ENCODE peak calls at places on chromosomes 1 and 21, in four cellular contexts. A is HL-60, N is GM12878, F is K562. D is an unnamed sample.

GRCh38 chr21:32322676-32323075 is 24.0 kb downstream of the MRAP start:
- DNase-seq in N (no peak), A (no peak), F (no peak), D (no peak)

GRCh38 chr1:206590025-206590834 is 22.0 kb downstream of the EIF2D start:
- DNase-seq in F (peak), N (no peak), A (no peak), D (no peak)

GRCh38 chr1:150281221-150281757 is 1.1 kb upstream of the CIART start:
- DNase-seq in F (peak), N (no peak), A (no peak), D (no peak)

GRCh38 chr1:224528900-224529299 is 87.2 kb upstream of the CNIH3 start:
- DNase-seq in F (peak), N (no peak), A (no peak), D (no peak)

GRCh38 chr1:231419738-231420298 is 2.3 kb downstream of the EGLN1 start:
- DNase-seq in N (no peak), F (peak), A (no peak), D (no peak)

GRCh38 chr1:30511563-30512252 is 211.7 kb downstream of the MATN1 start:
- DNase-seq in F (no peak), N (no peak), A (no peak), D (no peak)

GRCh38 chr1:209703834-209704504 is 677 bp upstream of the HSD11B1 start:
- DNase-seq in F (no peak), A (no peak), N (no peak), D (no peak)

GRCh38 chr21:37670883-37671282 is 245.4 kb downstream of the KCNJ6 start:
- DNase-seq in F (no peak), A (no peak), N (no peak), D (no peak)

GRCh38 chr1:46691997-46692790 is 20.5 kb downstream of the TEX38 start:
- DNase-seq in N (no peak), A (no peak), F (no peak), D (no peak)

GRCh38 chr1:45755697-45756096 is 5.2 kb upstream of the IPP start:
- DNase-seq in F (no peak), N (no peak), A (no peak), D (no peak)

GRCh38 chr1:215569987-215570824 is 3.1 kb downstream of the KCTD3 start:
- DNase-seq in N (no peak), A (no peak), F (no peak), D (no peak)

GRCh38 chr1:55816456-55816794 is 601.3 kb upstream of the USP24 start:
- DNase-seq in N (peak), A (no peak), F (no peak), D (no peak)

GRCh38 chr1:49436865-49437264 is 586.9 kb downstream of the AGBL4 start:
- DNase-seq in N (no peak), A (no peak), F (no peak), D (no peak)

DNA sequence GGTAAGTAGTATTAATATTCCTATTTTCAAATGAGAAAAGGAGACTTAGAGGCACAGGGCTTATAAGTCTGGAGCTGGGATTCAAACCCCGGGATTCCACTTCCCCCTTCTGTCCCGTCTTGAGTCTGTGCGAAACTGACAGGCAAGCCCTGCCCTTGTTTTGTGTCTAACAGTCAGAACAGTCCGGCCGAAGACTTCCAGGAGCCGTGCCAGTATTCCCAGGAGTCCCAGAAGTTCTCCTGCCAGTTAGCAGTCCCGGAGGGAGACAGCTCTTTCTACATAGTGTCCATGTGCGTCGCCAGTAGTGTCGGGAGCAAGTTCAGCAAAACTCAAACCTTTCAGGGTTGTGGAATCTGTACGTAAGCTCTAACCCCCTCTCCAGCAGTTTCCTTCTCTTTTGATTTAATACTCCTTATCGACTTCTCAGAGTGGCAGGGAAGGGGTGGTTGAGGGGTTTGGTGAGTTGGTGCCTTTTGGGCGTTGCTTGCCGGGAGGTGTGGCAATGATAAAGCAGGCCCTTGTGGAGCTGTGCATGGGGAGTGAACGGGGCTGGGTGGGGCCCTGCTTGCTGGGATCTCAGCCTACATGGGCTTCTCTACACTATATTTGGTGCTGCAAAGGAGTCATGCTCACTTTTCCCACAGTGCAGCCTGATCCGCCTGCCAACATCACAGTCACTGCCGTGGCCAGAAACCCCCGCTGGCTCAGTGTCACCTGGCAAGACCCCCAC is 29.4 kb downstream of the IL6R start:
- DNase-seq in A (no peak), F (no peak), N (no peak), D (no peak)
- TF ChIP-seq SPI1 in A (no peak), F (peak), N (no peak), D (no peak)

DNA sequence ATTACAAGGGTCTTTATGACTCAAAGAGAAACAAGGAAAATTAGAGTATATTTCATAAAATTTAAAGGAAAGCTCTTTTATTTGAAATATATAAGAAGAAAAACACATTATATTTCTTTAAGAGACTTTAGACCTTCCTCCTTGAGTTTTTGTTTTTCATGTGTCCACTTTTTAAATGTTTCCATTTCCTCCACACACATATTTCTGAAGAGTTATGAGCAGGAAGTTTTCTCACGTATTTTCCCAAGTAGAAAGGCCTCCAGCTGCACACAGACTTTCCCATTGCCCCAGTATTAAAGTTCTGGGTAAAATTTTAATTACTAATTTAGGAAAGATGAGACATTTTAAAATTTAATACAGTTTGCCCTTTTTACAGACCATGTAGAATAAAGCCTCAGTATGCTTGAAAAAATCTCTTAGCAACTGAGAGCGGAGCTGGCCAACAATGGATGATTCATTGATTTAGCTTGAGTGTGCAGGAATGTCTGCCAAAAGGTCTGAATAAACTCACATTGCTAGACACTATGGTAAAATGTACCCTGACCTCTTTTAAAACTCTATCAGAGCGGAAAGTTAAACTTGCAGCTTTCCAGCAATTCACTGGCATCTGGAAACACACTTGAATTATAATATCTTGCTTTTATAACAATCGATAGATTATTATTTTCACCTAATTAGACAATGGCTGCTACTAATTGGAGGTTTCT is 57.9 kb downstream of the DDAH1 start:
- DNase-seq in F (no peak), N (no peak), A (no peak), D (no peak)
- TF ChIP-seq SPI1 in F (no peak), N (no peak), A (no peak), D (no peak)

DNA sequence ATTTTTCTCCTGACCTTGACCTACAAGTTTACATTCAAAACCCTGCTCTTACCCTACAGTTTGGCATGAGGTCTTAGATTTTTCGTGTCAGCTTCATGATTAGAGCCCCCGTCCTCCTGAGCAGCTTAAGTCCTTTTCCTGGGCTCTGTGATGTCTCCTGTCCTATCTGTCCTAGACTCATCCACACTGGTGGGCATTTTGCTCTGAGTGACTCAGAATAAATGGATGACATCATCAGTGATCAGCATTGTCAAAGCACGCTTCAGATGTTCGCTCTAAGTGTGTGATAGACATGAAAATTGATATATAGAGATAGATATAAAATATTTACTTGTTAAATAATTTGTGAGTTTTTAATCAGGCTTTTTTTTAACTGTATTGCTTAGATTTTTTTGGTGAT is 21.8 kb downstream of the RGS13 start:
- DNase-seq in F (no peak), N (no peak), A (no peak), D (no peak)
- TF ChIP-seq SPI1 in F (no peak), N (no peak), A (no peak), D (no peak)

GRCh38 chr1:57296726-57297252 is 127.1 kb downstream of the DAB1 start:
- DNase-seq in N (no peak), F (no peak), A (no peak), D (no peak)
- TF ChIP-seq SPI1 in N (no peak), F (no peak), A (no peak), D (no peak)

DNA sequence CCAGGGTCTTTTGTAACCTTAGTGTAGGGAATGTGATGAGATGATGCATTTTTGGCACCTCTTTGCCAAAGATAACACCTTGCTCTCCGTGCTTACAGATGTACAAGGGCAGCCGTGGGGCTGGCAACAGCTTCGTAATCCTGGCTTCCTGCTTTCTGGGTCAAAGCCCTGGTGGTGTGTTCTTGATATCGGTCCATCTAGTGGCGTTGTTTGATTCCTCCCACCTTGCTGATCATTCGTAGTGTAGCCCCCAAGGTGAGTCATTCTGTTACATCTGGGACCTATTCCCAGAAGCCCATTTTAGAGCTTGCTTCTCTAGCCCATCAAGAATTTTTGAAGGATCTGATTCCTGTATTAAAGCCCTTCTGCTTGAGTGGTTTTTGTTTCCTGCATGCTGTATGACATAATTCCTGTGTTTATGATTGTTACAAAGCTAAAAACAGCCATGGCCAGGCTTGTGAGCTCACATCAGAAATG is 7.0 kb upstream of the CCT8 start:
- DNase-seq in F (no peak), A (no peak), N (no peak), D (no peak)
- TF ChIP-seq SPI1 in F (no peak), A (no peak), N (no peak), D (no peak)

DNA sequence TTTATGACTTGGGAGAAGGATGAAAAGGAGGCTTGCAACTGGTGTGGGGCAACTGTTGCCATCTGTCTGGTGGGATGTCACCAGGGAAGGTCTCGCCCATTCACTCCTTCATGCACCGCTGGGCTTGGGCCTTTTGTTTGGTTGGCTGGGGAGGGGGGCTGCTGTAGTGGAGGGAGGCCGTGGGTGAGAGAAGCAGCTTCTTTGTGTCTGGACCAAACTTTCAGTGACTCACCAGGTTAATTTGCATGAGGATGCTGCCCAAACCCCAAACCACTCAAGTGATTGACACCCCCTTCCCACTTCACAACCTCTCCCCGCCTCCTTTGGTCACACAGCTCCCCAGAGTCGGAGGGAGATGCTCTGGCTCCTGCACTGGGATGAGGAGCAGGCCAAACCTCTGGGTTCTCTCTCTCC is 19.7 kb downstream of the BTG2 start:
- DNase-seq in F (no peak), N (peak), A (no peak), D (no peak)
- TF ChIP-seq SPI1 in F (no peak), N (no peak), A (no peak), D (no peak)

GRCh38 chr21:25936776-25937175 is 202.0 kb downstream of the GABPA start:
- DNase-seq in N (no peak), A (no peak), F (no peak), D (no peak)

GRCh38 chr21:25931791-25932190 is 197.0 kb downstream of the GABPA start:
- DNase-seq in A (no peak), F (no peak), N (no peak), D (no peak)

GRCh38 chr21:25938673-25939395 is 204.1 kb downstream of the GABPA start:
- DNase-seq in F (no peak), N (no peak), A (no peak), D (no peak)

GRCh38 chr21:25934130-25934529 is 199.4 kb downstream of the GABPA start:
- DNase-seq in N (no peak), A (no peak), F (no peak), D (no peak)

GRCh38 chr21:25934771-25935224 is 200.0 kb downstream of the GABPA start:
- DNase-seq in N (no peak), F (no peak), A (no peak), D (no peak)
- TF ChIP-seq SPI1 in N (no peak), F (no peak), A (peak), D (no peak)

GRCh38 chr1:233079586-233079985 is 129.2 kb downstream of the NTPCR start:
- DNase-seq in N (no peak), F (no peak), A (no peak), D (no peak)

GRCh38 chr1:233080286-233080685 is 129.9 kb downstream of the NTPCR start:
- DNase-seq in F (no peak), A (no peak), N (no peak), D (no peak)

GRCh38 chr1:233075045-233075444 is 124.6 kb downstream of the NTPCR start:
- DNase-seq in F (no peak), A (no peak), N (no peak), D (no peak)
- TF ChIP-seq SPI1 in F (no peak), A (no peak), N (no peak), D (no peak)

DNA sequence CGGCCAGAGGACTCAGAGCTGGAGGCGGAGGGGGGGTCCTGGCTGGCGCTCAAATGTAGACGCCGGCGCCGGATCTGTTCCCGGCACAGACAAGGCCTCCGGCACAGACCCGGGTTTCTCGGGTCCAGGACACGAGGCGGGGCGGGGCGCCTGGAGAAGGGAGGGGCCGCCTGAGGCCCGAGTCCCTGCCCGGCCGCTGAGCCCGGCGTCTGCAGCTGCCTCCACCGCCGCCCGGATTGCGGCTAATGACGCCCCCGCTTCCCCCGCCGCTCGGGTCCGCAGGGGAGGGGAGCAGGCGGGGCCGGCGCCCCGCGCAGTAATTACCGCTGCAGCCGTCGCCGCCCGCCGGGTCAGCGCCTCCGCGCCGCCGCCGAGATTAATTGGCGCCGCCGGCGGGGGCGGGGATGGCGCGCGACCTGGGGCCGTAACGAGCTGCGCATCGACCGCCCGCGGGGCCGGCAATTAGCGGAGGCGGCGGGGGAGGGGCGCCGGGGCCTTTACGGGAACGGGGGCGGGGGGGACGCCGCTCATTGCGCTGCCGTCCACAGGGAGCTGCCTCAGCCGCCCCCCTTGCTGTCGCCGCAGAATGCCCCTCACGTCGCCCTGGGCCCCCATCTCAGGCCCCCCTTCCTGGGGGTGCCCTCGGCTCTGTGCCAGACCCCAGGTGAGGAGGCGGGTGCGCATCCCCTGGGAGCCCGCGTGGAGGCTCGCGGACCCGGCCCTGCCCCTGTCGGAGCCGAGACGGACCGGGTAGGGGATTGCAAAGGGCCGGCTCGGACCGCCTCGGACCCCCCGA is 17.3 kb downstream of the NOC2L start:
- DNase-seq in N (no peak), F (peak), A (no peak), D (peak)
- TF ChIP-seq SPI1 in N (no peak), F (no peak), A (no peak), D (no peak)

GRCh38 chr21:42722808-42723470 is 69.5 kb downstream of the PDE9A start:
- DNase-seq in A (no peak), F (no peak), N (no peak), D (no peak)

GRCh38 chr21:42721341-42721824 is 68.0 kb downstream of the PDE9A start:
- DNase-seq in N (no peak), F (no peak), A (no peak), D (no peak)

GRCh38 chr21:42725416-42725930 is 72.1 kb downstream of the PDE9A start:
- DNase-seq in F (no peak), N (no peak), A (no peak), D (no peak)

GRCh38 chr21:42722153-42722552 is 68.7 kb downstream of the PDE9A start:
- DNase-seq in A (no peak), N (no peak), F (no peak), D (no peak)

GRCh38 chr21:42724226-42724920 is 71.0 kb downstream of the PDE9A start:
- DNase-seq in N (no peak), A (no peak), F (no peak), D (no peak)
- TF ChIP-seq SPI1 in N (no peak), A (no peak), F (no peak), D (no peak)

D was measured in GM12891.